ENCODE peak calls at places on chromosome 6, in four cellular contexts. R is brain microvascular endothelial cell, Y is left cardiac atrium, Z is ELR. N is an unnamed sample.

GRCh38 chr6:31776563-31776960 is 566 bp downstream of the VWA7 start:
- DNase-seq in R (no peak), Y (no peak), Z (peak), N (no peak)

GRCh38 chr6:31940256-31940664 is 5.6 kb upstream of the CFB start:
- DNase-seq in R (peak), Y (no peak), Z (peak), N (no peak)

GRCh38 chr6:43376551-43376981 is 7.1 kb upstream of the ZNF318 start:
- DNase-seq in R (peak), Y (no peak), Z (peak), N (peak)

GRCh38 chr6:38593419-38593818 is 46.3 kb downstream of the BTBD9 start:
- DNase-seq in R (no peak), Y (no peak), Z (peak), N (peak)

GRCh38 chr6:110944681-110945151 is 13.8 kb upstream of the GTF3C6 start:
- DNase-seq in R (peak), Y (no peak), Z (peak), N (peak)

GRCh38 chr6:155523821-155524238 is 68.2 kb upstream of the NOX3 start:
- DNase-seq in R (no peak), Y (no peak), Z (no peak), N (no peak)

GRCh38 chr6:112237644-112238043 is 16.7 kb downstream of the LAMA4 start:
- DNase-seq in R (peak), Y (peak), Z (no peak), N (peak)

GRCh38 chr6:111724039-111724438 is 118.4 kb upstream of the TRAF3IP2 start:
- DNase-seq in R (no peak), Y (no peak), Z (no peak), N (peak)

GRCh38 chr6:37660317-37660716 is 37.4 kb downstream of the MDGA1 start:
- DNase-seq in R (no peak), Y (no peak), Z (no peak), N (no peak)

GRCh38 chr6:140602431-140602836 is 1228.0 kb upstream of the CITED2 start:
- DNase-seq in R (no peak), Y (no peak), Z (no peak), N (no peak)

GRCh38 chr6:139398658-139399057 is 24.2 kb upstream of the CITED2 start:
- DNase-seq in R (no peak), Y (no peak), Z (no peak), N (no peak)

GRCh38 chr6:146154197-146154596 is 125.3 kb downstream of the GRM1 start:
- DNase-seq in R (no peak), Y (no peak), Z (no peak), N (no peak)

GRCh38 chr6:17621003-17621402 is 20.9 kb downstream of the FAM8A1 start:
- DNase-seq in R (no peak), Y (no peak), Z (no peak), N (no peak)

GRCh38 chr6:162262466-162263196 is 464.9 kb downstream of the PRKN start:
- DNase-seq in R (no peak), Y (no peak), Z (no peak), N (no peak)

GRCh38 chr6:139016337-139017213 is 12.0 kb upstream of the ABRACL start:
- DNase-seq in R (no peak), Y (no peak), Z (no peak), N (no peak)

GRCh38 chr6:98946877-98947410 is 802 bp downstream of the FBXL4 start:
- DNase-seq in R (no peak), Y (peak), Z (peak), N (peak)

GRCh38 chr6:146876271-146877151 is 277.7 kb downstream of the ADGB start:
- DNase-seq in R (no peak), Y (no peak), Z (no peak), N (no peak)

GRCh38 chr6:159008656-159009288 is 8.8 kb upstream of the RSPH3 start:
- DNase-seq in R (no peak), Y (no peak), Z (peak), N (peak)

GRCh38 chr6:34144581-34145160 is 1.2 kb downstream of the GRM4 start:
- DNase-seq in R (no peak), Y (no peak), Z (no peak), N (no peak)

GRCh38 chr6:16850332-16851022 is 89.2 kb upstream of the ATXN1 start:
- DNase-seq in R (no peak), Y (no peak), Z (peak), N (no peak)

GRCh38 chr6:26428206-26428605 is 12.1 kb upstream of the BTN3A3 start:
- DNase-seq in R (no peak), Y (no peak), Z (no peak), N (no peak)

GRCh38 chr6:14178083-14178445 is 60.5 kb downstream of the CD83 start:
- DNase-seq in R (no peak), Y (no peak), Z (peak), N (no peak)

GRCh38 chr6:33634203-33634727 is 13.1 kb downstream of the ITPR3 start:
- DNase-seq in R (no peak), Y (no peak), Z (no peak), N (no peak)

GRCh38 chr6:9583946-9584345 is 830.9 kb downstream of the TFAP2A start:
- DNase-seq in R (no peak), Y (no peak), Z (peak), N (peak)

GRCh38 chr6:167479967-167480653 is 155.2 kb downstream of the TTLL2 start:
- DNase-seq in R (no peak), Y (no peak), Z (no peak), N (no peak)

GRCh38 chr6:162361168-162361567 is 366.4 kb downstream of the PRKN start:
- DNase-seq in R (no peak), Y (no peak), Z (no peak), N (no peak)

GRCh38 chr6:139763468-139764214 is 389.2 kb upstream of the CITED2 start:
- DNase-seq in R (no peak), Y (no peak), Z (peak), N (peak)

GRCh38 chr6:68343901-68344300 is 291.2 kb upstream of the ADGRB3 start:
- DNase-seq in R (peak), Y (no peak), Z (peak), N (peak)

GRCh38 chr6:28137458-28138020 is 4.1 kb upstream of the ZKSCAN8 start:
- DNase-seq in R (no peak), Y (no peak), Z (peak), N (no peak)

GRCh38 chr6:17013701-17014100 is 88.1 kb upstream of the STMND1 start:
- DNase-seq in R (peak), Y (no peak), Z (peak), N (no peak)

GRCh38 chr6:8819446-8819845 is 384.1 kb upstream of the SLC35B3 start:
- DNase-seq in R (no peak), Y (no peak), Z (no peak), N (peak)

GRCh38 chr6:97289332-97289731 is 6.3 kb upstream of the MMS22L start:
- DNase-seq in R (no peak), Y (no peak), Z (no peak), N (no peak)

GRCh38 chr6:134373966-134374365 is 56.1 kb upstream of the SGK1 start:
- DNase-seq in R (no peak), Y (no peak), Z (no peak), N (no peak)

GRCh38 chr6:39801456-39802251 is 9.5 kb downstream of the DAAM2 start:
- DNase-seq in R (no peak), Y (no peak), Z (no peak), N (no peak)

GRCh38 chr6:37987008-37987407 is 167.5 kb downstream of the ZFAND3 start:
- DNase-seq in R (peak), Y (no peak), Z (peak), N (peak)

GRCh38 chr6:36676142-36677058 is 2.1 kb upstream of the CDKN1A start:
- DNase-seq in R (no peak), Y (no peak), Z (no peak), N (peak)

GRCh38 chr6:118617350-118617957 is 33.9 kb downstream of the CEP85L start:
- DNase-seq in R (no peak), Y (no peak), Z (no peak), N (no peak)

GRCh38 chr6:4134841-4135664 is at the start of gene ECI2:
- DNase-seq in R (no peak), Y (peak), Z (peak), N (peak)

GRCh38 chr6:52162940-52163908 is 23.0 kb upstream of the IL17A start:
- DNase-seq in R (no peak), Y (no peak), Z (peak), N (peak)